ENCODE peak calls at places on chromosomes 12 and 14, in six cellular contexts. E is A549; U is amygdala; P is activated T-helper 9 cell treated with anti-CD3 and anti-CD28 coated beads, Interleukin-2, amount 50 U/mL, for 16 hours; X is Daoy; M is A673. O is an unnamed sample.

GRCh38 chr12:75977952-75978671 is 53.5 kb downstream of the PHLDA1 start:
- DNase-seq in X (peak; percentile 99), M (peak; percentile 98), U (no peak), E (peak; percentile 100), P (peak; percentile 64), O (peak; percentile 100)

GRCh38 chr14:77511486-77512162 is 13.0 kb upstream of the ISM2 start:
- DNase-seq in E (no peak), P (no peak), U (no peak), M (no peak), X (no peak), O (no peak)

GRCh38 chr12:102216086-102216691 is 18.6 kb upstream of the PMCH start:
- DNase-seq in P (no peak), M (peak; percentile 17), X (peak; percentile 42), U (no peak), E (peak; percentile 38), O (peak; percentile 61)

GRCh38 chr14:32366256-32366655 is 37.2 kb downstream of the AKAP6 start:
- DNase-seq in E (peak; percentile 35), X (peak; percentile 49), P (no peak), U (peak; percentile 59), M (peak; percentile 18), O (peak; percentile 59)

GRCh38 chr14:33900706-33901105 is 50.2 kb downstream of the EGLN3 start:
- DNase-seq in M (no peak), X (no peak), P (no peak), E (no peak), U (no peak), O (no peak)

GRCh38 chr14:74569826-74570591 is 42.0 kb downstream of the LTBP2 start:
- DNase-seq in M (no peak), X (peak; percentile 64), P (no peak), U (no peak), E (no peak), O (no peak)

GRCh38 chr12:8661751-8662150 is 875 bp downstream of the MFAP5 start:
- DNase-seq in U (no peak), P (no peak), X (no peak), E (no peak), M (no peak), O (peak; percentile 36)

GRCh38 chr12:123126294-123127144 is 24.4 kb downstream of the PITPNM2 start:
- DNase-seq in E (peak; percentile 94), X (peak; percentile 97), P (no peak), U (no peak), M (peak; percentile 67), O (peak; percentile 99)

GRCh38 chr12:106135781-106136180 is 3.0 kb downstream of the NUAK1 start:
- DNase-seq in X (no peak), U (no peak), M (no peak), P (no peak), E (peak; percentile 43), O (no peak)

GRCh38 chr14:34301107-34301734 is 160.8 kb downstream of the SPTSSA start:
- DNase-seq in M (peak; percentile 67), U (no peak), P (no peak), X (peak; percentile 58), E (peak; percentile 59), O (peak; percentile 34)

GRCh38 chr12:13592063-13592942 is 389.1 kb downstream of the GRIN2B start:
- DNase-seq in U (no peak), M (no peak), X (peak; percentile 9), P (no peak), E (no peak), O (no peak)

GRCh38 chr12:124744659-124745467 is 118.8 kb downstream of the SCARB1 start:
- DNase-seq in M (peak; percentile 56), X (peak; percentile 60), U (no peak), E (peak; percentile 85), P (no peak), O (no peak)

GRCh38 chr12:80165741-80166140 is 66.4 kb downstream of the OTOGL start:
- DNase-seq in M (no peak), P (no peak), X (no peak), U (no peak), E (no peak), O (no peak)

GRCh38 chr12:128365831-128366231 is 98.9 kb downstream of the TMEM132C start:
- DNase-seq in U (peak; percentile 20), X (peak; percentile 21), M (no peak), E (no peak), P (no peak), O (no peak)

GRCh38 chr14:104132981-104133380 is 5.4 kb upstream of the KIF26A start:
- DNase-seq in M (no peak), E (no peak), X (no peak), P (no peak), U (no peak), O (no peak)

GRCh38 chr14:94936411-94936892 is 166.5 kb upstream of the GSC start:
- DNase-seq in U (peak; percentile 50), E (no peak), X (peak; percentile 53), P (no peak), M (peak; percentile 96), O (peak; percentile 3)

GRCh38 chr12:117850048-117850447 is 118.7 kb downstream of the KSR2 start:
- DNase-seq in M (peak; percentile 60), P (no peak), X (peak; percentile 67), U (no peak), E (peak; percentile 77), O (peak; percentile 21)

GRCh38 chr12:132157733-132158409 is 13.6 kb downstream of the NOC4L start:
- DNase-seq in P (no peak), M (no peak), X (no peak), U (no peak), E (no peak), O (no peak)

GRCh38 chr12:6450869-6451347 is 934 bp upstream of the TAPBPL start:
- DNase-seq in M (no peak), X (no peak), P (no peak), E (no peak), U (no peak), O (no peak)

GRCh38 chr14:69553221-69553620 is 21.4 kb downstream of the CCDC177 start:
- DNase-seq in U (no peak), P (no peak), M (no peak), X (peak; percentile 24), E (peak; percentile 81), O (peak; percentile 64)

GRCh38 chr14:89369656-89370055 is 47.4 kb downstream of the FOXN3 start:
- DNase-seq in M (no peak), X (no peak), U (no peak), E (no peak), P (no peak), O (no peak)

GRCh38 chr12:56633465-56634241 is 3.5 kb upstream of the BAZ2A start:
- DNase-seq in E (no peak), P (no peak), U (no peak), M (no peak), X (no peak), O (no peak)

GRCh38 chr14:101364503-101365328 is 196.6 kb upstream of the DIO3 start:
- DNase-seq in E (no peak), U (no peak), X (no peak), M (no peak), P (no peak), O (no peak)

GRCh38 chr12:177980-178714 is 35.8 kb downstream of the SLC6A12 start:
- DNase-seq in E (no peak), P (no peak), U (no peak), M (no peak), X (no peak), O (no peak)

GRCh38 chr12:77339610-77340009 is 274.2 kb upstream of the E2F7 start:
- DNase-seq in P (no peak), E (no peak), U (no peak), X (peak; percentile 62), M (no peak), O (peak; percentile 48)

GRCh38 chr12:3281588-3282150 is 204.5 kb downstream of the TSPAN9 start:
- DNase-seq in E (no peak), X (no peak), M (no peak), P (no peak), U (no peak), O (no peak)

GRCh38 chr14:24315243-24315806 is 4.0 kb downstream of the LTB4R start:
- DNase-seq in U (no peak), M (no peak), E (no peak), X (no peak), P (no peak), O (no peak)

GRCh38 chr14:52063107-52063506 is 5.8 kb downstream of the NID2 start:
- DNase-seq in M (peak; percentile 54), P (no peak), E (no peak), X (no peak), U (no peak), O (peak; percentile 25)

GRCh38 chr12:2998789-2999264 is 39.6 kb downstream of the TEAD4 start:
- DNase-seq in X (peak; percentile 85), U (no peak), P (no peak), E (no peak), M (no peak), O (peak; percentile 81)

GRCh38 chr14:66493750-66494149 is 7.6 kb downstream of the CCDC196 start:
- DNase-seq in M (no peak), X (no peak), P (no peak), E (no peak), U (no peak), O (no peak)

GRCh38 chr12:112122823-112123690 is 2.3 kb upstream of the TRAFD1 start:
- DNase-seq in E (peak; percentile 64), P (no peak), M (peak; percentile 59), U (no peak), X (peak; percentile 41), O (peak; percentile 53)

GRCh38 chr12:122123761-122124145 is 45.2 kb downstream of the MLXIP start:
- DNase-seq in E (no peak), M (no peak), P (no peak), U (no peak), X (no peak), O (no peak)

GRCh38 chr14:73235531-73236155 is 1.7 kb upstream of the PAPLN start:
- DNase-seq in U (no peak), P (no peak), E (no peak), M (peak; percentile 30), X (no peak), O (no peak)

GRCh38 chr12:123782997-123783792 is 21.1 kb downstream of the DNAH10 start:
- DNase-seq in X (no peak), M (no peak), E (no peak), U (no peak), P (no peak), O (no peak)

GRCh38 chr12:100058482-100059029 is 73.8 kb upstream of the ANKS1B start:
- DNase-seq in M (peak; percentile 38), P (no peak), X (peak; percentile 44), E (peak; percentile 39), U (no peak), O (peak; percentile 97)

GRCh38 chr12:88646824-88647223 is 66.6 kb upstream of the KITLG start:
- DNase-seq in M (no peak), P (no peak), X (no peak), E (no peak), U (no peak), O (no peak)

O was measured in astrocyte.